ENCODE peak calls at places on chromosomes 6 and 20, in ten cellular contexts. V is uterus, O is esophagus muscularis mucosa, D is upper lobe of left lung, Y is WERI-Rb-1, H is foreskin fibroblast, K is osteocyte, U is tibial nerve, I is glutamatergic neuron, T is epithelial cell of esophagus. L is an unnamed sample.

GRCh38 chr20:60006261-60006660 is 48.0 kb downstream of the CDH26 start:
- DNase-seq in O (peak; percentile 87), U (no peak), Y (no peak), V (no peak), T (no peak), K (peak; percentile 60), I (no peak), H (no peak), D (no peak), L (no peak)

GRCh38 chr6:89436226-89436625 is 3.3 kb downstream of the ANKRD6 start:
- DNase-seq in K (no peak), D (no peak), V (no peak), O (no peak), U (no peak), T (peak; percentile 36), Y (no peak), I (no peak), H (no peak), L (no peak)

GRCh38 chr20:37939701-37940151 is 36.8 kb downstream of the VSTM2L start:
- DNase-seq in H (no peak), K (no peak), O (no peak), V (no peak), T (no peak), I (no peak), U (no peak), D (no peak), Y (no peak), L (no peak)

GRCh38 chr6:43457643-43458042 is 2.3 kb upstream of the DLK2 start:
- DNase-seq in I (no peak), D (no peak), Y (no peak), H (no peak), V (no peak), U (no peak), K (no peak), T (no peak), O (no peak), L (no peak)

GRCh38 chr20:14093652-14094051 is 98.3 kb downstream of the MACROD2 start:
- DNase-seq in D (no peak), I (no peak), Y (no peak), V (no peak), K (no peak), U (no peak), H (no peak), T (no peak), O (no peak), L (no peak)

GRCh38 chr6:54846243-54846856 is at the start of gene FAM83B:
- DNase-seq in K (no peak), D (peak; percentile 87), U (no peak), I (peak; percentile 39), V (no peak), T (peak; percentile 100), Y (peak; percentile 43), O (no peak), H (no peak), L (no peak)

GRCh38 chr6:158684745-158685355 is 35.0 kb downstream of the SYTL3 start:
- DNase-seq in I (no peak), U (no peak), O (no peak), H (no peak), Y (no peak), D (no peak), T (no peak), V (no peak), K (no peak), L (no peak)

GRCh38 chr6:143538374-143538773 is 26.9 kb upstream of the FUCA2 start:
- DNase-seq in O (no peak), D (no peak), U (no peak), T (no peak), I (no peak), K (no peak), H (no peak), V (no peak), Y (no peak), L (no peak)

GRCh38 chr6:136289327-136289578 is 393 bp downstream of the BCLAF1 start:
- DNase-seq in I (peak; percentile 94), K (peak; percentile 98), T (peak; percentile 90), U (peak; percentile 85), D (peak; percentile 97), Y (peak; percentile 92), V (peak; percentile 88), H (peak; percentile 82), O (peak; percentile 97), L (peak; percentile 84)

GRCh38 chr6:136290406-136291010 is 862 bp upstream of the BCLAF1 start:
- DNase-seq in Y (peak; percentile 68), D (peak; percentile 60), I (peak; percentile 55), U (peak; percentile 59), V (peak; percentile 79), K (peak; percentile 87), T (peak; percentile 83), H (peak; percentile 91), O (peak; percentile 96), L (peak; percentile 87)

GRCh38 chr6:136289579-136290405 is at the start of gene BCLAF1:
- DNase-seq in K (peak; percentile 100), Y (peak; percentile 99), T (peak; percentile 99), H (peak; percentile 99), O (peak; percentile 100), I (peak; percentile 99), U (peak; percentile 99), D (peak; percentile 99), V (peak; percentile 100), L (peak; percentile 99)

GRCh38 chr6:136284909-136285308 is 4.7 kb downstream of the BCLAF1 start:
- DNase-seq in U (no peak), T (peak; percentile 60), I (no peak), Y (no peak), K (no peak), D (no peak), V (no peak), O (no peak), H (peak; percentile 39), L (peak; percentile 23)

DNA sequence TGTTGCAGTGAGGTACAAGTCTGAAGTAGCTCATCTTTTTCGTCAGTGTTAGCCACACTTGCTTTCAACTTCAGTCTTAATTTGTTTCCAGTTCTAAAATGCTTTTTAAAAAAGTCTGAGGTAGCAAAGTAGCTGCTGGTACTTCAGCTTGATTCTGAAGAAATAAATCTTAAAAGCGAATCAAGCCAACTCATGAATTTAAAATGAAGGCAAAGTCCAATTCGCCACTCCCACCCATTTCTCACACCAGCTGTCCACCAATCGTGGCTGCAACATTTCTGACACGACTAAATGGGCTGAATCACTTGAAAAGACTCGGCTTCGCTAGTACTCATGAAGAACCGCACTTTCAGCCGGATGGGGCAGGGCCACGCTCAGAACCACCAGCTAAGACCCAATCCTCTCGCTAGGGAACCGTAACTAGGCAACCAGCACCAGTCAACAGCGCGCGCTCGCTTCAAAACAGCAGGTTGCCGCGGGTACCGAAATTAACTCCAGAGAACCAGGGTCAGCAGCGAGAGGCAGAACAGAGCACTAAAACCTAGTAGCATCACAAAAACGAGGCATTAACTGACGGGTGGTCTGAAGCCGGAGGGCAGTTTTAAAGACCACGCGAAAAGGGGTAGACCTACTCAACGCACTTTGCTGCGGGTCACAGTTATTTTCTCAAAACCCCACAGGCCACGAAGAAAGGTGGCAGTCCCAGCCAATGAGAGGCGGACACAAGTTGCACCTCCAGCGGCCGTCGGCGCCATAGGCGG is 900 bp downstream of the BCLAF1 start:
- DNase-seq in K (peak; percentile 91), D (peak; percentile 52), I (peak; percentile 63), Y (peak; percentile 63), V (peak; percentile 75), O (peak; percentile 93), U (peak; percentile 71), T (peak; percentile 96), H (peak; percentile 91), L (peak; percentile 98)
- TF ChIP-seq CTCF in K (no peak), D (peak; percentile 59), I (peak; percentile 19), Y (peak; percentile 7), V (no peak), O (no peak), U (peak; percentile 22), T (peak; percentile 36), H (no peak), L (no peak)

GRCh38 chr6:156727715-156728385 is 49.3 kb upstream of the ARID1B start:
- DNase-seq in T (peak; percentile 21), Y (no peak), D (no peak), O (no peak), U (no peak), K (no peak), I (no peak), H (no peak), V (no peak), L (no peak)

GRCh38 chr6:156729248-156729647 is 47.9 kb upstream of the ARID1B start:
- DNase-seq in D (no peak), H (peak; percentile 43), U (no peak), K (no peak), I (no peak), T (peak; percentile 76), V (no peak), O (no peak), Y (no peak), L (peak; percentile 65)

GRCh38 chr6:156731436-156731835 is 45.7 kb upstream of the ARID1B start:
- DNase-seq in U (no peak), H (peak; percentile 86), Y (no peak), T (peak; percentile 70), V (no peak), D (no peak), I (peak; percentile 27), K (no peak), O (no peak), L (peak; percentile 34)

GRCh38 chr6:156720739-156721714 is 56.2 kb upstream of the ARID1B start:
- DNase-seq in D (no peak), O (no peak), T (peak; percentile 87), K (no peak), V (peak; percentile 20), U (no peak), H (no peak), I (no peak), Y (peak; percentile 69), L (no peak)

DNA sequence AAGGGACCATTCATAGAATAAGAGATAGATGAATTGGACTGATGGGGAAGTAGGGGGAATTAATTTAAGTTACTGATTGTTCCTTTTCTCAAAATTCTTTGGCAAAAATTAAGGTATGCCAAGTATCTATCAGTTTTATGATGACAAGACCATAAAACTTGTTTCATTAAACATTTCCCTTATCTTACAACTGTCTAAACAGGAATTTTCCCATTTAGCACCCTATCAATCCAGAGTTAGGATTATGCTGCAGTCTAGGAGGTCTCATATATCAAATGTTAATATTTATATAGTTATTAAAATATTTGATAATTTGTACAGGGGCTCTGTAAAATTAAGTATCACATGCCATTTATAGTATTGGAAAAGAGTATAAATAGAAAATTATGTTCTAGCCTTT is 51.5 kb upstream of the ARID1B start:
- DNase-seq in O (no peak), D (no peak), I (no peak), Y (no peak), K (no peak), T (no peak), H (no peak), V (no peak), U (no peak), L (no peak)
- TF ChIP-seq CTCF in O (no peak), D (no peak), I (no peak), Y (no peak), K (no peak), T (no peak), H (no peak), V (no peak), U (no peak), L (no peak)

GRCh38 chr6:82783587-82784253 is 281.9 kb downstream of the UBE3D start:
- DNase-seq in T (no peak), Y (peak; percentile 15), I (no peak), O (no peak), V (no peak), K (no peak), H (no peak), D (no peak), U (no peak), L (no peak)
- TF ChIP-seq CTCF in T (peak; percentile 13), Y (peak; percentile 70), I (peak; percentile 45), O (no peak), V (no peak), K (no peak), H (no peak), D (no peak), U (no peak), L (peak; percentile 46)

DNA sequence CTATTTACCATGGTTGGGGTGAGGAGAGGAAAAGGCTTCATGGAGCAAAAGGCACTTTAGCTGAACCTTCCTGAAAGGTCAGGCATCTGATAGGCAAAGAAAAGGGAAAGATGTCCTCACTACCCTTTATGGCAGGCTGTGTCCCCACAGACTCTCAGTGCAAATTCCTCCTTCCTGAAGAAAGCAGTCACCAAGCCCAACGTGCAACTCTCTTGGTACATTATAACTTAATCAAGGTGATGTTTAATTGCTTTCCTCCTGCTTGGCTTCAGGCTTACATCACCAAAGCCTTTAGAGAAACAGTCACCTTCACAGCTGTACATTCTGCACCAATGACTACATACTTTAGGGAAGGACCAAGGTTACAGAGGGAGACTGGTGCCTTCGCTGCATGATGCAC is 2.1 kb upstream of the CLIC5 start:
- DNase-seq in K (no peak), D (no peak), V (no peak), I (no peak), H (no peak), Y (no peak), T (no peak), U (no peak), O (peak; percentile 60), L (no peak)
- TF ChIP-seq CTCF in K (no peak), D (no peak), V (no peak), I (no peak), H (no peak), Y (no peak), T (no peak), U (no peak), O (no peak), L (no peak)

L was measured in HFFc6.